ENCODE peak calls at places on chromosomes 3 and 15, in six cellular contexts. R, U, A, J, G and O are unnamed samples.

GRCh38 chr3:174858353-174858752 is 781 bp upstream of the NAALADL2 start:
- DNase-seq in R (no peak), U (no peak), A (no peak), J (no peak), G (no peak), O (no peak)

GRCh38 chr15:31901501-31901900 is 128.8 kb upstream of the CHRNA7 start:
- DNase-seq in R (no peak), U (no peak), A (no peak), J (no peak), G (no peak), O (no peak)

GRCh38 chr3:127675651-127676391 is 3.1 kb downstream of the ABTB1 start:
- DNase-seq in R (no peak), U (peak), A (no peak), J (no peak), G (peak), O (no peak)

GRCh38 chr15:52653451-52653964 is 25.7 kb downstream of the ATOSA start:
- DNase-seq in R (peak), U (no peak), A (peak), J (no peak), G (no peak), O (peak)

GRCh38 chr3:104101736-104102135 is 1265.0 kb upstream of the ALCAM start:
- DNase-seq in R (peak), U (no peak), A (no peak), J (no peak), G (no peak), O (no peak)

GRCh38 chr15:93451265-93451664 is 362.3 kb upstream of the RGMA start:
- DNase-seq in R (no peak), U (peak), A (no peak), J (no peak), G (no peak), O (peak)

GRCh38 chr3:42516443-42516842 is 14.0 kb downstream of the VIPR1 start:
- DNase-seq in R (no peak), U (no peak), A (no peak), J (no peak), G (peak), O (no peak)

GRCh38 chr3:133996251-133996661 is 33.5 kb downstream of the SLCO2A1 start:
- DNase-seq in R (no peak), U (no peak), A (peak), J (no peak), G (no peak), O (no peak)

GRCh38 chr15:75455982-75456531 is 4.6 kb upstream of the SIN3A start:
- DNase-seq in R (peak), U (no peak), A (peak), J (peak), G (peak), O (peak)

GRCh38 chr3:81554348-81554747 is 207.1 kb downstream of the GBE1 start:
- DNase-seq in R (peak), U (no peak), A (no peak), J (no peak), G (no peak), O (no peak)

GRCh38 chr3:160784853-160785252 is 28.8 kb downstream of the PPM1L start:
- DNase-seq in R (no peak), U (no peak), A (no peak), J (no peak), G (no peak), O (no peak)

GRCh38 chr3:170355738-170356595 is 1.5 kb upstream of the SKIL start:
- DNase-seq in R (peak), U (no peak), A (peak), J (peak), G (peak), O (no peak)

GRCh38 chr15:72925661-72926060 is 126.6 kb upstream of the NEO1 start:
- DNase-seq in R (no peak), U (no peak), A (no peak), J (no peak), G (no peak), O (no peak)
- H3K4me3 ChIP-seq in R (no peak), U (no peak), A (no peak), J (no peak), G (no peak), O (no peak)

GRCh38 chr15:96326551-96327154 is 3.8 kb upstream of the NR2F2 start:
- DNase-seq in R (peak), U (peak), A (peak), J (peak), G (no peak), O (peak)
- H3K4me3 ChIP-seq in R (peak), U (peak), A (peak), J (peak), G (peak), O (peak)

GRCh38 chr15:63231206-63231605 is 41.8 kb downstream of the RAB8B start:
- DNase-seq in R (no peak), U (no peak), A (no peak), J (no peak), G (no peak), O (no peak)

GRCh38 chr15:63223463-63223862 is 34.1 kb downstream of the RAB8B start:
- DNase-seq in R (no peak), U (no peak), A (no peak), J (no peak), G (no peak), O (no peak)

GRCh38 chr15:63227689-63228088 is 38.3 kb downstream of the RAB8B start:
- DNase-seq in R (no peak), U (no peak), A (no peak), J (no peak), G (no peak), O (no peak)

GRCh38 chr15:63226966-63227401 is 37.6 kb downstream of the RAB8B start:
- DNase-seq in R (no peak), U (no peak), A (no peak), J (no peak), G (no peak), O (no peak)

GRCh38 chr15:63226155-63226883 is 36.9 kb downstream of the RAB8B start:
- DNase-seq in R (no peak), U (no peak), A (no peak), J (no peak), G (no peak), O (no peak)
- H3K4me3 ChIP-seq in R (no peak), U (no peak), A (no peak), J (no peak), G (no peak), O (no peak)

GRCh38 chr3:101518421-101518871 is 5.4 kb upstream of the SENP7 start:
- DNase-seq in R (peak), U (no peak), A (no peak), J (no peak), G (no peak), O (no peak)
- H3K4me3 ChIP-seq in R (no peak), U (no peak), A (no peak), J (no peak), G (no peak), O (no peak)